ENCODE peak calls at places on chromosome 6, in six cellular contexts. Y is activated gamma-delta T cell treated with anti-CD3 and anti-CD28 coated beads, Interleukin-2, amount 50 U/mL, for 16 hours; L is effector CD4-positive, alpha-beta T cell; E is IMR-90; U is ELR; T is T-helper 2 cell. F is an unnamed sample.

GRCh38 chr6:29887819-29888581 is 54.3 kb upstream of the HLA-A start:
- DNase-seq in Y (peak), L (peak), T (peak), U (peak), E (peak), F (peak)

GRCh38 chr6:34709386-34709785 is 12.8 kb upstream of the ILRUN start:
- DNase-seq in U (no peak), T (no peak), Y (no peak), E (peak), L (no peak), F (no peak)

GRCh38 chr6:168007592-168008338 is 10.3 kb downstream of the KIF25 start:
- DNase-seq in T (no peak), U (peak), E (peak), Y (no peak), L (no peak), F (no peak)

GRCh38 chr6:13267142-13267621 is 61.2 kb downstream of the TBC1D7 start:
- DNase-seq in Y (no peak), T (no peak), L (no peak), U (peak), E (no peak), F (no peak)

GRCh38 chr6:73285674-73286283 is 22.8 kb upstream of the KHDC1 start:
- DNase-seq in E (peak), Y (no peak), U (peak), L (no peak), T (no peak), F (no peak)

GRCh38 chr6:89347825-89348224 is 4.7 kb downstream of the UBE2J1 start:
- DNase-seq in E (peak), L (no peak), Y (no peak), T (no peak), U (no peak), F (no peak)

GRCh38 chr6:149032599-149033405 is 284.7 kb upstream of the TAB2 start:
- DNase-seq in U (peak), T (no peak), L (no peak), Y (peak), E (peak), F (no peak)

GRCh38 chr6:145631374-145631773 is 103.9 kb downstream of the EPM2A start:
- DNase-seq in E (no peak), Y (no peak), L (no peak), U (no peak), T (no peak), F (no peak)

GRCh38 chr6:111171577-111172400 is 84.5 kb downstream of the SLC16A10 start:
- DNase-seq in U (no peak), E (no peak), L (no peak), T (no peak), Y (no peak), F (no peak)

GRCh38 chr6:29376003-29376402 is 912 bp upstream of the OR12D3 start:
- DNase-seq in E (no peak), U (peak), L (no peak), T (no peak), Y (no peak), F (no peak)

F was measured in effector memory CD8-positive, alpha-beta T cell.